ENCODE peak calls at places on chromosomes 12 and 14, in six cellular contexts. One of them, this sample, is unnamed.

GRCh38 chr12:78853231-78853630 is 11.3 kb upstream of the SYT1 start:
- DNase-seq in GM12878: no peak
- DNase-seq in SK-N-SH: no peak
- DNase-seq in HCT116: no peak
- DNase-seq in HepG2: no peak
- DNase-seq in H1: no peak
- DNase-seq in this sample: no peak

GRCh38 chr14:81729622-81730021 is 196.0 kb upstream of the SEL1L start:
- DNase-seq in H1: no peak
- DNase-seq in GM12878: no peak
- DNase-seq in SK-N-SH: no peak
- DNase-seq in HCT116: no peak
- DNase-seq in HepG2: no peak
- DNase-seq in this sample: no peak

GRCh38 chr12:128570191-128571065 is 253.3 kb downstream of the SLC15A4 start:
- DNase-seq in HepG2: no peak
- DNase-seq in HCT116: no peak
- DNase-seq in H1: no peak
- DNase-seq in GM12878: peak
- DNase-seq in SK-N-SH: no peak
- DNase-seq in this sample: no peak

GRCh38 chr14:77011226-77011762 is 17.2 kb downstream of the IRF2BPL start:
- DNase-seq in HepG2: no peak
- DNase-seq in GM12878: no peak
- DNase-seq in H1: no peak
- DNase-seq in SK-N-SH: no peak
- DNase-seq in HCT116: no peak
- DNase-seq in this sample: no peak

GRCh38 chr12:15116073-15116472 is 105.1 kb downstream of the RERG start:
- DNase-seq in GM12878: no peak
- DNase-seq in H1: no peak
- DNase-seq in HepG2: no peak
- DNase-seq in HCT116: no peak
- DNase-seq in SK-N-SH: no peak
- DNase-seq in this sample: no peak

GRCh38 chr12:109240365-109240764 is 68.7 kb downstream of the FOXN4 start:
- DNase-seq in H1: no peak
- DNase-seq in SK-N-SH: no peak
- DNase-seq in HepG2: no peak
- DNase-seq in HCT116: no peak
- DNase-seq in GM12878: no peak
- DNase-seq in this sample: no peak

GRCh38 chr14:78202178-78202577 is 32.0 kb downstream of the NRXN3 start:
- DNase-seq in HepG2: no peak
- DNase-seq in HCT116: no peak
- DNase-seq in H1: no peak
- DNase-seq in SK-N-SH: no peak
- DNase-seq in GM12878: no peak
- DNase-seq in this sample: no peak

GRCh38 chr14:55717621-55718020 is 137.6 kb downstream of the KTN1 start:
- DNase-seq in SK-N-SH: no peak
- DNase-seq in GM12878: no peak
- DNase-seq in HCT116: no peak
- DNase-seq in H1: no peak
- DNase-seq in HepG2: no peak
- DNase-seq in this sample: no peak

GRCh38 chr14:59919582-59920377 is at the start of gene LRRC9:
- DNase-seq in SK-N-SH: peak
- DNase-seq in HepG2: peak
- DNase-seq in H1: peak
- DNase-seq in HCT116: no peak
- DNase-seq in GM12878: no peak
- DNase-seq in this sample: no peak

GRCh38 chr12:53935562-53936341 is 2.9 kb upstream of the HOXC13 start:
- DNase-seq in GM12878: no peak
- DNase-seq in SK-N-SH: no peak
- DNase-seq in HCT116: no peak
- DNase-seq in HepG2: no peak
- DNase-seq in H1: no peak
- DNase-seq in this sample: no peak

GRCh38 chr12:109827566-109828550 is 5.3 kb downstream of the TRPV4 start:
- DNase-seq in HepG2: no peak
- DNase-seq in HCT116: no peak
- DNase-seq in GM12878: no peak
- DNase-seq in SK-N-SH: no peak
- DNase-seq in H1: no peak
- DNase-seq in this sample: no peak

GRCh38 chr14:55332654-55333570 is 61.7 kb downstream of the FBXO34 start:
- DNase-seq in H1: no peak
- DNase-seq in SK-N-SH: no peak
- DNase-seq in GM12878: no peak
- DNase-seq in HepG2: no peak
- DNase-seq in HCT116: no peak
- DNase-seq in this sample: no peak

GRCh38 chr12:14629832-14630688 is 62.4 kb upstream of the PLBD1 start:
- DNase-seq in HCT116: peak
- DNase-seq in GM12878: no peak
- DNase-seq in H1: peak
- DNase-seq in SK-N-SH: peak
- DNase-seq in HepG2: peak
- DNase-seq in this sample: peak

GRCh38 chr14:55142466-55142865 is 13.4 kb downstream of the LGALS3 start:
- DNase-seq in HCT116: no peak
- DNase-seq in HepG2: no peak
- DNase-seq in SK-N-SH: no peak
- DNase-seq in GM12878: no peak
- DNase-seq in H1: no peak
- DNase-seq in this sample: no peak

GRCh38 chr12:111768159-111768895 is 1.6 kb downstream of the ALDH2 start:
- DNase-seq in H1: no peak
- DNase-seq in GM12878: no peak
- DNase-seq in SK-N-SH: no peak
- DNase-seq in HCT116: no peak
- DNase-seq in HepG2: no peak
- DNase-seq in this sample: no peak

GRCh38 chr12:52200783-52201519 is 9.1 kb upstream of the KRT80 start:
- DNase-seq in H1: no peak
- DNase-seq in SK-N-SH: no peak
- DNase-seq in HCT116: no peak
- DNase-seq in GM12878: no peak
- DNase-seq in HepG2: no peak
- DNase-seq in this sample: no peak

GRCh38 chr12:56450241-56450640 is 1.0 kb upstream of the TIMELESS start:
- DNase-seq in GM12878: no peak
- DNase-seq in SK-N-SH: peak
- DNase-seq in HCT116: no peak
- DNase-seq in H1: no peak
- DNase-seq in HepG2: no peak
- DNase-seq in this sample: no peak

GRCh38 chr12:107320929-107321618 is 227.7 kb upstream of the CRY1 start:
- DNase-seq in H1: no peak
- DNase-seq in SK-N-SH: peak
- DNase-seq in GM12878: no peak
- DNase-seq in HepG2: no peak
- DNase-seq in HCT116: no peak
- DNase-seq in this sample: no peak

GRCh38 chr12:47990351-47991105 is 13.7 kb downstream of the COL2A1 start:
- DNase-seq in HepG2: no peak
- DNase-seq in GM12878: peak
- DNase-seq in H1: no peak
- DNase-seq in SK-N-SH: no peak
- DNase-seq in HCT116: no peak
- DNase-seq in this sample: no peak

GRCh38 chr14:29789475-29789874 is 138.2 kb downstream of the PRKD1 start:
- DNase-seq in SK-N-SH: no peak
- DNase-seq in HepG2: no peak
- DNase-seq in HCT116: no peak
- DNase-seq in H1: no peak
- DNase-seq in GM12878: no peak
- DNase-seq in this sample: no peak

GRCh38 chr12:67877697-67878096 is 111.5 kb upstream of the IFNG-AS1 start:
- DNase-seq in SK-N-SH: no peak
- DNase-seq in HCT116: no peak
- DNase-seq in H1: no peak
- DNase-seq in HepG2: no peak
- DNase-seq in GM12878: no peak
- DNase-seq in this sample: no peak

GRCh38 chr14:94574336-94574735 is 6.9 kb upstream of the SERPINA5 start:
- DNase-seq in GM12878: no peak
- DNase-seq in HepG2: no peak
- DNase-seq in SK-N-SH: no peak
- DNase-seq in HCT116: no peak
- DNase-seq in H1: no peak
- DNase-seq in this sample: no peak

GRCh38 chr12:93979189-93979588 is 169.2 kb upstream of the PLXNC1 start:
- DNase-seq in SK-N-SH: no peak
- DNase-seq in H1: no peak
- DNase-seq in GM12878: peak
- DNase-seq in HepG2: no peak
- DNase-seq in HCT116: peak
- DNase-seq in this sample: peak

DNA sequence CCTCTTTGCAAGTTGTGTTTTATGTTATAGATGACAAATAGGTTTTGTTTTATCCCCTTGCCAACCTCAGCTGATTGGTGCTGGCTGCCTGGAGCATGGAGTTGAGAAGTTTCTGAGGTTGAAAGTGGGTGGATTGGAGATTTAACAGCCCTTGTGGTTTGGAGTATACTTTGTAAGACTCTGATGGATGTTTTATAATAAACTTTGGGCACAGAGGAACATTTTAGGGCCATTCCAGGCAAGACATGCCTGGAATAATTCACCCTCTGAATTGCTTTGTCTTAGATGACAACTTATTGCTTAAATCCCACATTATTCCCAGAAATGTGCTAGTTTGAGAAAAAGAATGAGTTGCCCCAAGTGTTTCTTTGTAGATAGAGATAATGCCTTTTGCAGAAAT is 158.9 kb downstream of the SLC5A8 start:
- DNase-seq in HepG2: no peak
- DNase-seq in GM12878: no peak
- DNase-seq in H1: no peak
- DNase-seq in HCT116: no peak
- DNase-seq in SK-N-SH: no peak
- DNase-seq in this sample: no peak
- TF ChIP-seq SIN3A in HepG2: no peak
- TF ChIP-seq SIN3A in GM12878: no peak
- TF ChIP-seq SIN3A in H1: no peak
- TF ChIP-seq SIN3A in HCT116: no peak
- TF ChIP-seq SIN3A in SK-N-SH: no peak
- TF ChIP-seq SIN3A in this sample: no peak

GRCh38 chr14:85535916-85536834 is 6.2 kb downstream of the FLRT2 start:
- DNase-seq in SK-N-SH: peak
- DNase-seq in HepG2: peak
- DNase-seq in H1: no peak
- DNase-seq in GM12878: no peak
- DNase-seq in HCT116: no peak
- DNase-seq in this sample: no peak
- TF ChIP-seq SIN3A in SK-N-SH: no peak
- TF ChIP-seq SIN3A in HepG2: no peak
- TF ChIP-seq SIN3A in H1: no peak
- TF ChIP-seq SIN3A in GM12878: no peak
- TF ChIP-seq SIN3A in HCT116: no peak
- TF ChIP-seq SIN3A in this sample: no peak

DNA sequence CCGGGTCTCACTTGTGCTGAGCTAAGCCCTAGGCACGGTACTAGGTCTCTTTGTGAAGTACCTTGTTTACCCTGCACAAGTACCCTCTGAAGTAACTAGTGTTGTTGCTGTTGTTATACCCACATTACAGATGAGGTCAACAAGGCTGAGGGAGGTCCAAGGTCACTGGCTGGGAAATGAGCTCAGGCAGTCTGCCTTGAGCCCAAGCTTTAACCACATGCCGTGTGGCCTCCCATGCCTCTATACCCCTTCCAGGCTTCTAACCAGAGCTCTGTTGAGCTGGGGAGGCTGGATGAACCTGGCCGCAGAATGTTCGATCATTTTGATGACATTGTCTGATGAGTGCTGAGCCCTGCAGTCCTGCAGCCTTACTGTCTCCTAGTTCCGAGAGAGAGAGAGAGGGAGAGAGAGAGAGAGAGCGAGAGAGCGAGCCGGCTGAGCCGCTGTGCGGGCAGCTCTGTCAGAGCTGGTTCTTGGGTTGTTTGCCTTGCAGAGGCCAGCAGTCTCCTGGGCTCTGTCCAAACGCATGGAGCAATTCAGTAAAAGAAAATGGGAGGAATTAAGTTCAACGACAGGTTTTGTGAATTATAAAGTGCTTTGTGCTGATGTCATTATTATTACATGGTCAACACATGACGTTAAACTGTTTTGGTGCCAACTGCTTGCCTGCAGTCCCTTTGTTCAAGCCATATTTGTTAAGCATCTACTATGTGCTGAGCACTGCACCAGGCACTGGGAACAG is 13.1 kb downstream of the JDP2 start:
- DNase-seq in HepG2: no peak
- DNase-seq in HCT116: no peak
- DNase-seq in GM12878: no peak
- DNase-seq in SK-N-SH: no peak
- DNase-seq in H1: no peak
- DNase-seq in this sample: no peak
- TF ChIP-seq SIN3A in HepG2: no peak
- TF ChIP-seq SIN3A in HCT116: no peak
- TF ChIP-seq SIN3A in GM12878: no peak
- TF ChIP-seq SIN3A in SK-N-SH: no peak
- TF ChIP-seq SIN3A in H1: no peak
- TF ChIP-seq SIN3A in this sample: no peak

DNA sequence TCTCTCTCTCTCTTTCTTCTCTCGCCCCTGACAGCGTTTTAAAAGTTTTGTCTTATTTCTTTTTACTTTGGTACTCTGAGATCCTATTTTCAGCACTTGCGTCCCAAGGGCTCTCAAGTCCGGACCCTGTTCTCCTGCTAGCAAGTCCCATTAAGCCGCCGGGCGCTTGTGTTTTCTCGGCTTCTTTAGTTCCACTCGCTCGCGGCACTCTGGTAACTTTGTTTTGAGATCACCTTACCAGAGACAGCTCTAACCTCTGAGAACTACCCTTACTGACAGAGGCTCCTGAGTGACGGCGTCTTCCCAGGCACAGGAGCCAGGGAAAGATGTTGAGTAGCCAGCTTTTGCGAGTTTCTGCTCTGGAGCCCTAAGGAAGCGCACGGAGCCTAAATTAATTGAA is 2.7 kb upstream of the MYF5 start:
- DNase-seq in GM12878: no peak
- DNase-seq in HepG2: no peak
- DNase-seq in SK-N-SH: no peak
- DNase-seq in H1: no peak
- DNase-seq in HCT116: no peak
- DNase-seq in this sample: no peak
- TF ChIP-seq SIN3A in GM12878: no peak
- TF ChIP-seq SIN3A in HepG2: no peak
- TF ChIP-seq SIN3A in SK-N-SH: no peak
- TF ChIP-seq SIN3A in H1: no peak
- TF ChIP-seq SIN3A in HCT116: no peak
- TF ChIP-seq SIN3A in this sample: no peak

DNA sequence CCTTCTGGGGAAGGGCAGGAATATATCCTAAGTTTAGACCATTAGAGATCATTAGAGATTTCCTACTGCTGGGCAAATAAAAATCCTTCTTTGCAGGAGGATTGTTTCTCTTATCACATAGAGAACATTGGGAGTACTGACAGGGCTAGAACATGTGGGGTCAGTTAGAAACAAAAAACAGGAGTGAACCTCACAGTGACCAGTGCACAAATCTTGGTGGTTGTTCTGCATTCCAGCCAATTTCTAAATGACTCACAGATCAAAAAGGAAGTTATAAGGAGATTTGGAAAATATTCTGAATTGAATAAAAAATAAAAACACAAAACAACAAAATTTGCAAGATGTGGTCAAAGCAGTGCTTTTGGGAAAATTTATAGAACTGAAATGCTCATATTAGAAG is 118.8 kb downstream of the LLPH start:
- DNase-seq in HepG2: no peak
- DNase-seq in H1: no peak
- DNase-seq in SK-N-SH: no peak
- DNase-seq in HCT116: no peak
- DNase-seq in GM12878: no peak
- DNase-seq in this sample: no peak
- TF ChIP-seq SIN3A in HepG2: no peak
- TF ChIP-seq SIN3A in H1: no peak
- TF ChIP-seq SIN3A in SK-N-SH: no peak
- TF ChIP-seq SIN3A in HCT116: no peak
- TF ChIP-seq SIN3A in GM12878: no peak
- TF ChIP-seq SIN3A in this sample: no peak

This sample was measured in Panc1.